ENCODE peak calls at places on chromosome 21, in nine cellular contexts. R is suprapubic skin, S is K562, I is HCT116, M is endothelial cell of umbilical vein, P is HepG2, W is prostate gland, N is breast epithelium, Y is GM12878. F is an unnamed sample. For H3K36me3, the result is how much of the 10 kb centered on the place peaks cover.

GRCh38 chr21:25323356-25323949 is 283.8 kb downstream of the MRPL39 start:
- DNase-seq in M (peak), Y (no peak), P (no peak), R (no peak), W (no peak), S (no peak), I (no peak), N (no peak), F (no peak)

GRCh38 chr21:16116798-16117197 is 387.0 kb downstream of the USP25 start:
- DNase-seq in S (no peak), P (no peak), I (no peak), Y (no peak), M (peak), W (no peak), R (no peak), N (no peak), F (no peak)

GRCh38 chr21:26846036-26846931 is 1.1 kb upstream of the ADAMTS1 start:
- DNase-seq in I (no peak), R (peak), Y (no peak), N (peak), W (peak), S (no peak), P (no peak), M (peak), F (peak)

GRCh38 chr21:38989745-38990423 is 184.2 kb downstream of the ETS2 start:
- DNase-seq in W (peak), S (no peak), M (peak), R (no peak), P (peak), I (no peak), N (no peak), Y (no peak), F (no peak)

GRCh38 chr21:38140192-38140905 is 116.4 kb upstream of the KCNJ15 start:
- DNase-seq in S (no peak), N (peak), Y (no peak), W (peak), M (peak), R (no peak), I (no peak), P (no peak), F (no peak)

GRCh38 chr21:26717146-26717739 is 128.0 kb downstream of the ADAMTS1 start:
- DNase-seq in S (peak), R (no peak), N (no peak), Y (no peak), P (no peak), I (no peak), M (peak), W (no peak), F (no peak)

GRCh38 chr21:17818158-17819113 is 720 bp downstream of the C21orf91 start:
- DNase-seq in N (no peak), W (peak), I (no peak), Y (no peak), S (peak), R (no peak), P (peak), M (peak), F (peak)

GRCh38 chr21:21831036-21831435 is 832.8 kb downstream of the NCAM2 start:
- DNase-seq in R (no peak), I (no peak), W (no peak), Y (no peak), M (no peak), P (no peak), S (no peak), N (no peak), F (no peak)

GRCh38 chr21:34558960-34559631 is 47.1 kb upstream of the KCNE1 start:
- DNase-seq in S (no peak), M (no peak), I (no peak), R (no peak), Y (no peak), W (no peak), N (no peak), P (no peak), F (no peak)

GRCh38 chr21:14554948-14555347 is 8.8 kb upstream of the SAMSN1 start:
- DNase-seq in R (no peak), P (no peak), M (no peak), S (no peak), I (no peak), W (no peak), Y (no peak), N (no peak), F (no peak)

GRCh38 chr21:33783580-33783979 is 132.0 kb downstream of the ATP5PO start:
- DNase-seq in N (no peak), W (no peak), S (no peak), M (no peak), I (no peak), R (no peak), P (no peak), Y (no peak), F (no peak)

GRCh38 chr21:43727571-43728466 is 8.9 kb downstream of the PDXK start:
- DNase-seq in S (peak), I (no peak), R (no peak), M (no peak), P (peak), Y (no peak), W (no peak), N (no peak), F (no peak)

GRCh38 chr21:38386967-38387366 is 111.3 kb downstream of the ERG start:
- DNase-seq in P (no peak), M (no peak), W (no peak), S (no peak), N (no peak), R (no peak), Y (no peak), I (no peak), F (no peak)

GRCh38 chr21:25717491-25718139 is 17.1 kb downstream of the ATP5PF start:
- DNase-seq in Y (no peak), I (no peak), W (no peak), P (no peak), N (no peak), R (no peak), S (peak), M (peak), F (no peak)

GRCh38 chr21:17501107-17502006 is 11.5 kb upstream of the CXADR start:
- DNase-seq in P (peak), I (peak), W (no peak), R (no peak), M (no peak), N (no peak), Y (no peak), S (no peak), F (no peak)

GRCh38 chr21:32184485-32184884 is 94.4 kb downstream of the MIS18A start:
- DNase-seq in S (peak), Y (no peak), W (no peak), M (no peak), N (no peak), I (no peak), R (no peak), P (no peak), F (no peak)

GRCh38 chr21:31804008-31804394 is 68.8 kb upstream of the HUNK start:
- DNase-seq in I (no peak), S (no peak), Y (no peak), P (no peak), W (no peak), N (no peak), R (no peak), M (no peak), F (no peak)

GRCh38 chr21:14981246-14981645 is 83.6 kb downstream of the NRIP1 start:
- DNase-seq in S (no peak), N (no peak), P (no peak), I (no peak), W (no peak), Y (no peak), M (no peak), R (no peak), F (no peak)

GRCh38 chr21:14988760-14989159 is 76.0 kb downstream of the NRIP1 start:
- DNase-seq in S (no peak), Y (no peak), R (no peak), M (no peak), I (no peak), W (no peak), N (no peak), P (no peak), F (no peak)

GRCh38 chr21:40837456-40837855 is 9.5 kb downstream of the DSCAM start:
- DNase-seq in M (no peak), P (no peak), W (no peak), N (no peak), I (no peak), Y (no peak), S (no peak), R (no peak), F (no peak)

GRCh38 chr21:29186246-29186645 is 55.8 kb downstream of the MAP3K7CL start:
- DNase-seq in P (no peak), W (no peak), N (no peak), Y (no peak), R (no peak), S (no peak), M (no peak), I (no peak), F (no peak)

GRCh38 chr21:29182674-29183073 is 52.2 kb downstream of the MAP3K7CL start:
- DNase-seq in W (no peak), P (no peak), S (no peak), N (no peak), M (no peak), R (no peak), Y (no peak), I (no peak), F (no peak)

GRCh38 chr21:29184047-29184446 is 53.6 kb downstream of the MAP3K7CL start:
- DNase-seq in N (no peak), S (no peak), I (no peak), W (no peak), P (peak), R (no peak), M (no peak), Y (no peak), F (no peak)

GRCh38 chr21:29185633-29186032 is 55.2 kb downstream of the MAP3K7CL start:
- DNase-seq in I (no peak), S (no peak), P (no peak), N (no peak), W (no peak), Y (no peak), R (no peak), M (no peak), F (no peak)

DNA sequence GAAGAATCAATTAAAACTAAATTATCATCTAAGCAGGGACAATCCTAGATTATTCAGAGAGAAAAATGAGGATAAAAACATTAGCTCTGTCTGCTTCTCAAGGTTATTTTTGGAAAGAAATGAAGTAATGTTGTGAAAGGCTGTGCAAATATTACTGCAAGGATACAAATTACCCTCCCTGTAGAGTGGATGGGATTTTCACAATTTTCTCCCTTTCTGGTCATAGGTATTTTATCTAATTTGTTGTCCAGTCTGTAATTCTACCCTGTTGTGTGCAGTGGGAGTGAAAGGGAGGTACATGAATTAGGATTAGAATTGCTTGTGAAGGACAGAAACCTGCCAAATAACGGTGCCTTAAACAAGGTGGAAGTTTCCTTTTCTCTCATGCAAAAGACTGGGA is 54.7 kb downstream of the MAP3K7CL start:
- DNase-seq in P (no peak), W (no peak), S (no peak), I (no peak), R (no peak), M (no peak), N (no peak), Y (no peak), F (no peak)
- TF ChIP-seq POLR2A in P (no peak), W (no peak), S (no peak), I (no peak), R (no peak), M (no peak), N (no peak), Y (no peak), F (no peak)

DNA sequence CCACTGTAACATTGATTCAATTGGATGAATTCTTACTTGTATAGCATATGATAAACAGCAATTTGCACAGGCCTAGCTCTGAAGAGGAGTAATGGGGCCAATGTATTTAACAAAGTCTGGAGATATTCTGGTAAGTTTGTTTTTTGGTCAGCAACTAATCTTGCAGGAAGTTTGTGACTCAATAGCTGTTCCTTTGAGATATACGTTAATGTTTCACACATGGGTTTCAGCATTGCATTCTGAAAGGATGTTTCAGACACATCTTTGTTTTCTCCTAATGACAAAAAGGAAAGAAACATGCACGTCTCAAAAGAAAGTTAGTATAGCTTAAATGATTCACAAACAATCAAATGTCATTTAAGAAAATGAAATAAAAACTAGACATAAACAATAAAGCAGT is 49.0 kb downstream of the LTN1 start:
- DNase-seq in R (no peak), P (no peak), I (no peak), M (peak), W (no peak), N (no peak), S (no peak), Y (no peak), F (no peak)
- TF ChIP-seq POLR2AphosphoS5 in R (no peak), P (no peak), I (no peak), M (no peak), W (no peak), N (no peak), S (no peak), Y (no peak), F (no peak)

GRCh38 chr21:46554431-46555224 is 50.3 kb downstream of the S100B start:
- DNase-seq in S (no peak), N (no peak), P (no peak), M (no peak), R (peak), I (no peak), Y (no peak), W (no peak), F (no peak)
- H3K36me3 ChIP-seq in S (under half), N (under half), P (under half), M (under half), R (half or more), I (under half), Y (under half), W (under half), F (under half)

GRCh38 chr21:36966066-36966845 is at the start of gene HLCS:
- DNase-seq in R (peak), S (peak), N (peak), P (peak), W (peak), Y (no peak), M (peak), I (no peak), F (peak)
- TF ChIP-seq POLR2A in R (no peak), S (peak), N (no peak), P (peak), W (peak), Y (peak), M (peak), I (peak), F (peak)

DNA sequence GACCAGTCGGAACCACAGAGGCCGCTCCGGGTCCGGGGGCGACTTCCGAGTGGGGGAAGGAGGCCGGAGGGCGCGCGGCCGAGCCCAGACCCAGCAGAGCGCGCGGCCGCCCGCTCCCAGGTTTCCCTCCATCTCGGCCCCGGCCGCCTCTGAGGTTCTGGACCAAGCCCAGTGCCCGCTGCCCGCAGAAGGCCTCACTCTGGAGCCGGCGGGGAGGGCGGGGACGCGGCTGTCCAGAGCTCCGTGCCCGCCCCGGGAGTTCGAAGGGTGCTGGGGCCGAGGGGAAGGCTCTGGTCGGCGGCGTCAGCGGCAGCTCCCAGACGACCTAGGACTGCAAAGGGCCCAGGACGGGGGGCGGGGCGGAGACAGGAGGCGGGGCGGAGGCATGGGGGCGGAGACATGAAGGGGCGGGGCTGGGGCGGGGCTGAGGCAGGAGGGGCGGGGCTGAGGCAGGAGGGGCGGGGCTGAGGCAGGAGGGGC is 48.0 kb upstream of the SLC19A1 start:
- DNase-seq in M (peak), W (peak), S (peak), R (peak), I (no peak), N (no peak), Y (no peak), P (no peak), F (peak)
- TF ChIP-seq POLR2AphosphoS5 in M (no peak), W (peak), S (no peak), R (no peak), I (no peak), N (no peak), Y (no peak), P (no peak), F (peak)

DNA sequence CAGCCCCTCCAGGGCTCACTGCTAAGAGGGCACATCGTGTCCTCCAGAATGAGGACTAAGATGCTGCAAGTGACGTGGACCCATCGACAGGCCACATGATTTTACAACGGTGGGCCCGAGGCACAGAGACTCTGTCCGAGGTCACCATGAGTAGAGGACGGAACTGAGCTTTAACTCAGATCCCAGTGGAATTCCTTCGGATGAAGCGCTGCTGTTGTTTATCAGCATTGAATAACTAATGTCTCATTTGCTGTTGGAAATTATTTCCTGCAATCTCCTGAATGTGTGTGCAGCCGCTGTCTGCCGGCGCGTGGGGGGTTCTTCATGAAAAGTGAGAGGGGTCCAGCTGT is 41.8 kb downstream of the RSPH1 start:
- DNase-seq in S (no peak), P (no peak), N (no peak), Y (no peak), M (no peak), I (no peak), R (no peak), W (no peak), F (no peak)
- H3K36me3 ChIP-seq in S (under half), P (under half), N (under half), Y (under half), M (under half), I (under half), R (under half), W (under half), F (under half)